ENCODE peak calls at places on chromosomes 5 and 9, in four cellular contexts. A is SK-N-SH, D is GM12878, P is A549. V is an unnamed sample.

GRCh38 chr9:109341561-109341960 is 20.7 kb upstream of the EPB41L4B start:
- DNase-seq in A (no peak), D (no peak), P (no peak), V (no peak)

GRCh38 chr5:121660142-121660541 is 191.5 kb upstream of the FTMT start:
- DNase-seq in A (no peak), D (no peak), P (no peak), V (no peak)

GRCh38 chr9:38432922-38433510 is 8.8 kb upstream of the IGFBPL1 start:
- DNase-seq in A (peak; percentile 47), D (no peak), P (peak; percentile 60), V (peak; percentile 54)

GRCh38 chr5:16776611-16777251 is 159.4 kb downstream of the MYO10 start:
- DNase-seq in A (no peak), D (no peak), P (peak; percentile 54), V (no peak)

GRCh38 chr5:318341-318897 is 3.1 kb upstream of the AHRR start:
- DNase-seq in A (no peak), D (no peak), P (peak; percentile 58), V (peak; percentile 46)

GRCh38 chr9:108852089-108852488 is 3.7 kb downstream of the ACTL7B start:
- DNase-seq in A (no peak), D (no peak), P (no peak), V (no peak)

GRCh38 chr5:89303033-89303480 is 420.1 kb upstream of the MEF2C start:
- DNase-seq in A (no peak), D (peak; percentile 84), P (no peak), V (no peak)

GRCh38 chr9:11701706-11702105 is 991.5 kb upstream of the TYRP1 start:
- DNase-seq in A (no peak), D (no peak), P (no peak), V (no peak)

GRCh38 chr5:128579111-128579510 is 41.1 kb upstream of the FBN2 start:
- DNase-seq in A (no peak), D (no peak), P (peak; percentile 61), V (peak; percentile 78)

GRCh38 chr5:93192683-93193082 is 388.3 kb downstream of the NR2F1-AS1 start:
- DNase-seq in A (no peak), D (no peak), P (no peak), V (no peak)

GRCh38 chr5:1092122-1092521 is 19.7 kb downstream of the SLC12A7 start:
- DNase-seq in A (no peak), D (no peak), P (no peak), V (no peak)

GRCh38 chr9:134396825-134397224 is 70.6 kb downstream of the RXRA start:
- DNase-seq in A (no peak), D (no peak), P (no peak), V (no peak)

GRCh38 chr5:173626501-173626812 is 10.0 kb upstream of the BOD1 start:
- DNase-seq in A (no peak), D (no peak), P (no peak), V (no peak)

GRCh38 chr9:12718482-12719026 is 25.4 kb downstream of the TYRP1 start:
- DNase-seq in A (no peak), D (no peak), P (no peak), V (peak; percentile 44)

GRCh38 chr5:105836906-105837305 is 1833.8 kb downstream of the EFNA5 start:
- DNase-seq in A (no peak), D (no peak), P (no peak), V (no peak)

GRCh38 chr5:35246411-35246810 is 16.1 kb upstream of the PRLR start:
- DNase-seq in A (no peak), D (no peak), P (no peak), V (no peak)

GRCh38 chr5:1502046-1502736 is 21.6 kb downstream of the LPCAT1 start:
- DNase-seq in A (no peak), D (no peak), P (no peak), V (no peak)

GRCh38 chr9:71263451-71263850 is 142.0 kb upstream of the TRPM3 start:
- DNase-seq in A (no peak), D (no peak), P (no peak), V (no peak)

GRCh38 chr5:59097116-59097515 is 514.2 kb downstream of the RAB3C start:
- DNase-seq in A (no peak), D (no peak), P (peak; percentile 82), V (peak; percentile 83)

GRCh38 chr5:65480306-65480865 is 1.3 kb downstream of the ADAMTS6 start:
- DNase-seq in A (peak; percentile 34), D (peak; percentile 24), P (peak; percentile 30), V (peak; percentile 93)

GRCh38 chr5:36068751-36069281 is 2.1 kb upstream of the UGT3A2 start:
- DNase-seq in A (no peak), D (no peak), P (no peak), V (no peak)

GRCh38 chr5:143896981-143897380 is 85.0 kb downstream of the HMHB1 start:
- DNase-seq in A (no peak), D (no peak), P (no peak), V (peak; percentile 81)

DNA sequence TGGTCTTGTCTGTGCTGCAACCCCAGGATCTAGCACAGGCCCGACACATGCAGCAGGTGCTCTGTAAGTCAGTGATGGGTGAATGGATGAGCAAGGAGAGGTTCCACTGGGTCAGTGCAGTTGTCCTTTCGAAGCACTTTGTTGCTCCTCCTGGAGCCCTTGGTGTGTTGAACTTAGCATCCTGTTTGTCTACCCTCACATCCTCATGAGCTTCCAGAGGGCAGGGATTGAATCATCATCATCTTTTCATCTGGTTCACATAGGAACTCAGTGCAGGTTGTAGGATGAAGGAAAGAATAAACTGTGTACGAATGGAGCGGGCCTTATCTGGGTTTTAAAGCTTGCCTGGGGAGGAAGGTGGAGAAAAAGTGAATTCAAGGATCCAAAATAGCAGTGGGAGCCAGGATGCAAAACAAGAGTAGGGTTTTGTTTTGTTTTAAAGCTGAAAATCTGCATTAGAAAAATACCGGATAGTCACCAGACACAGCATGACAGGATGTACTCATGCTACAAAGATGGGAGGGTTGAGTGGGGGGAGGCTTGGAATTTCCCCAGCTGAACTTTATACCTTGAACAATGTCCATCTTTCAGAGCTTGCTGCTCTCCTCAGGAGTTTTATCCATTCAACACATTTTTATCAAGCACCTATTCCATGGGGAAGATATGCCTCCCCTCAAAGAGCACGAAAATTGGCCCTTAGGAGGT is 55.8 kb downstream of the PTTG1 start:
- DNase-seq in A (no peak), D (no peak), P (no peak), V (no peak)
- TF ChIP-seq SMC3 in A (no peak), D (no peak), P (no peak), V (no peak)

DNA sequence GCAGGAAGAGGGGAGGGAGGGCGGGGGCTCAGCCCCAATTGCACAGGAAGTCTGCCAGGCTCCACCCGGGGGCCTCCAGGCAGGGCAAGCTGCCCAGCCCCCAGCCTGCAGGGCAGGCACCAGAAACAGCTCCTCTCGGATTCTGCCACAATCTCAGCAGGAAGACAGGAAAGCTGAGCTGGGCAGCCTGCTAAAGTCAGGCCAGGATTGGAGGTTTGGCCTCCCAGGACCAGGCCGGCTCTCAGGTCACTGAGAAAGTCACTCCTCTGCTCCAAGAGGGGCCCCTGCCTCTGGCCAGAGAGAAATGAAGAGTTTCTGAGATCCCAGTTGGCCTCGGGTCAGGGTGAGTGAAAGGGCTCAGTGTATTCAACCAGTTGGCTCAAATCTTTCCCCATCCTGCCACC is 54.6 kb upstream of the STXBP1 start:
- DNase-seq in A (peak; percentile 91), D (no peak), P (no peak), V (no peak)
- TF ChIP-seq RAD21 in A (no peak), D (no peak), P (no peak), V (no peak)

GRCh38 chr5:38751103-38751502 is 94.7 kb upstream of the OSMR start:
- DNase-seq in A (no peak), D (no peak), P (no peak), V (no peak)
- TF ChIP-seq SMC3 in A (peak; percentile 21), D (no peak), P (no peak), V (no peak)

GRCh38 chr5:141992349-141992963 is 20.4 kb downstream of the GNPDA1 start:
- DNase-seq in A (peak; percentile 65), D (no peak), P (peak; percentile 64), V (peak; percentile 62)

GRCh38 chr5:141994737-141995136 is 18.1 kb downstream of the GNPDA1 start:
- DNase-seq in A (no peak), D (no peak), P (no peak), V (no peak)

GRCh38 chr5:141986072-141986471 is 17.2 kb downstream of the RNF14 start:
- DNase-seq in A (no peak), D (no peak), P (no peak), V (no peak)

GRCh38 chr5:141995656-141996055 is 17.2 kb downstream of the GNPDA1 start:
- DNase-seq in A (no peak), D (no peak), P (no peak), V (no peak)

DNA sequence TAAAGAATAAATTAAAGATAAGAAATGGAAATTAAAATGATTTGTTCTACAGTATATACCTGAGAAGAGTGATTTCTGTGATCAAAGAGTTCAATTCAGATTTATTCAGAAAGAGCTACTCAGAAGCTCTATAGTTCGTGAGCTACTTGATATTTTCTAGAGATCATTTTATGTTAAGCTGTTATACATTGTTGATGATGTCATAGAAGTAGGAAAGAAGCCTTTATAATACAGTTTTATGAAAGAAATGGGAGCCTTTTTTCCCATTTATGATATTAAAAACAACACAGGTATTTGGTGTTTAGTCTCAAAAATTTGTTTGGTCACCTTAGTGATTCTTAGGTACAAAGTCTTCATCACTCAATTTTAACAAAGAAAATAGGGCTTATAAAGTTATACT is 20.8 kb downstream of the RNF14 start:
- DNase-seq in A (no peak), D (no peak), P (no peak), V (no peak)
- TF ChIP-seq RAD21 in A (no peak), D (no peak), P (no peak), V (no peak)

GRCh38 chr5:34016243-34016642 is 8.4 kb upstream of the AMACR start:
- DNase-seq in A (no peak), D (no peak), P (no peak), V (no peak)
- TF ChIP-seq SMC3 in A (no peak), D (no peak), P (no peak), V (no peak)

GRCh38 chr5:165057156-165057555 is 1551.7 kb downstream of the MAT2B start:
- DNase-seq in A (no peak), D (no peak), P (no peak), V (no peak)
- TF ChIP-seq RAD21 in A (no peak), D (no peak), P (no peak), V (no peak)